ENCODE peak calls at places on chromosome 15, in seven cellular contexts. U is body of pancreas; W is neural progenitor cell; K is CD8-positive, alpha-beta T cell; I is adrenal gland; S is lung; T is GM13976. V is an unnamed sample.

GRCh38 chr15:83243634-83244033 is 36.0 kb upstream of the HDGFL3 start:
- DNase-seq in U (no peak), W (no peak), K (no peak), I (no peak), S (no peak), T (no peak), V (no peak)

GRCh38 chr15:57458255-57458850 is 82.0 kb downstream of the CGNL1 start:
- DNase-seq in U (no peak), W (no peak), K (no peak), I (no peak), S (no peak), T (no peak), V (no peak)

GRCh38 chr15:78112551-78112950 is 18.7 kb downstream of the CIB2 start:
- DNase-seq in U (no peak), W (no peak), K (no peak), I (no peak), S (no peak), T (no peak), V (no peak)

GRCh38 chr15:45642203-45642932 is 7.5 kb downstream of the SQOR start:
- DNase-seq in U (no peak), W (no peak), K (no peak), I (peak), S (no peak), T (no peak), V (no peak)

GRCh38 chr15:48467801-48468200 is 136.6 kb downstream of the DUT start:
- DNase-seq in U (no peak), W (no peak), K (no peak), I (no peak), S (no peak), T (no peak), V (no peak)

GRCh38 chr15:29690765-29691475 is 131.3 kb downstream of the TJP1 start:
- DNase-seq in U (no peak), W (no peak), K (no peak), I (no peak), S (no peak), T (no peak), V (no peak)

GRCh38 chr15:80703965-80704364 is 8.9 kb downstream of the ABHD17C start:
- DNase-seq in U (no peak), W (no peak), K (no peak), I (no peak), S (no peak), T (no peak), V (no peak)

GRCh38 chr15:93088200-93088980 is 621 bp downstream of the RGMA start:
- DNase-seq in U (peak), W (peak), K (no peak), I (no peak), S (no peak), T (peak), V (peak)

GRCh38 chr15:80155001-80155377 is 2.2 kb downstream of the FAH start:
- DNase-seq in U (no peak), W (no peak), K (no peak), I (no peak), S (no peak), T (no peak), V (no peak)

GRCh38 chr15:68383161-68384074 is 48.5 kb downstream of the ITGA11 start:
- DNase-seq in U (peak), W (peak), K (peak), I (peak), S (no peak), T (peak), V (no peak)

GRCh38 chr15:60328852-60329443 is 68.8 kb downstream of the ANXA2 start:
- DNase-seq in U (no peak), W (peak), K (no peak), I (peak), S (no peak), T (peak), V (no peak)

GRCh38 chr15:90320062-90320884 is 31.8 kb upstream of the ZNF774 start:
- DNase-seq in U (peak), W (peak), K (peak), I (peak), S (peak), T (peak), V (peak)

GRCh38 chr15:44194397-44195150 is 497 bp downstream of the FRMD5 start:
- DNase-seq in U (peak), W (no peak), K (peak), I (peak), S (no peak), T (no peak), V (peak)

GRCh38 chr15:90851114-90851513 is 17.3 kb upstream of the FURIN start:
- DNase-seq in U (no peak), W (no peak), K (no peak), I (no peak), S (no peak), T (no peak), V (no peak)

GRCh38 chr15:81330351-81331085 is 6.6 kb upstream of the STARD5 start:
- DNase-seq in U (no peak), W (no peak), K (no peak), I (no peak), S (no peak), T (no peak), V (no peak)

GRCh38 chr15:100311099-100311751 is 30.6 kb downstream of the ADAMTS17 start:
- DNase-seq in U (no peak), W (no peak), K (no peak), I (no peak), S (peak), T (no peak), V (peak)

GRCh38 chr15:85702321-85703230 is 92.1 kb downstream of the KLHL25 start:
- DNase-seq in U (no peak), W (peak), K (no peak), I (no peak), S (no peak), T (no peak), V (no peak)

GRCh38 chr15:34282384-34282783 is 55.2 kb downstream of the SLC12A6 start:
- DNase-seq in U (no peak), W (no peak), K (no peak), I (no peak), S (no peak), T (no peak), V (no peak)

GRCh38 chr15:63503739-63504246 is 600 bp upstream of the USP3 start:
- DNase-seq in U (peak), W (no peak), K (peak), I (peak), S (peak), T (peak), V (peak)

GRCh38 chr15:43237842-43238470 is 17.1 kb upstream of the EPB42 start:
- DNase-seq in U (no peak), W (no peak), K (no peak), I (no peak), S (no peak), T (no peak), V (no peak)

GRCh38 chr15:81642451-81642990 is 268.5 kb upstream of the TMC3 start:
- DNase-seq in U (no peak), W (no peak), K (no peak), I (no peak), S (no peak), T (no peak), V (no peak)

GRCh38 chr15:68817304-68818087 is 3.2 kb downstream of the ANP32A start:
- DNase-seq in U (peak), W (peak), K (peak), I (peak), S (peak), T (peak), V (peak)

GRCh38 chr15:93562752-93563151 is 473.7 kb upstream of the RGMA start:
- DNase-seq in U (no peak), W (no peak), K (no peak), I (no peak), S (no peak), T (no peak), V (no peak)

GRCh38 chr15:31338879-31339557 is 12.4 kb downstream of the KLF13 start:
- DNase-seq in U (peak), W (no peak), K (no peak), I (peak), S (peak), T (peak), V (no peak)

GRCh38 chr15:82832601-82833209 is 23.3 kb downstream of the WHAMM start:
- DNase-seq in U (no peak), W (no peak), K (no peak), I (peak), S (no peak), T (peak), V (no peak)

GRCh38 chr15:60548101-60548500 is 69.2 kb upstream of the ICE2 start:
- DNase-seq in U (no peak), W (no peak), K (no peak), I (no peak), S (no peak), T (peak), V (no peak)

GRCh38 chr15:90851945-90852344 is 16.4 kb upstream of the FURIN start:
- DNase-seq in U (no peak), W (no peak), K (no peak), I (no peak), S (no peak), T (no peak), V (no peak)

GRCh38 chr15:98280576-98280975 is 320.1 kb downstream of the ARRDC4 start:
- DNase-seq in U (no peak), W (no peak), K (no peak), I (no peak), S (no peak), T (no peak), V (no peak)

GRCh38 chr15:25807063-25807462 is 56.1 kb downstream of the ATP10A start:
- DNase-seq in U (no peak), W (no peak), K (no peak), I (no peak), S (no peak), T (no peak), V (no peak)

GRCh38 chr15:61228025-61228901 is 839 bp downstream of the RORA start:
- DNase-seq in U (no peak), W (peak), K (no peak), I (no peak), S (no peak), T (peak), V (peak)

GRCh38 chr15:68623301-68623892 is 44.6 kb downstream of the CORO2B start:
- DNase-seq in U (no peak), W (peak), K (no peak), I (no peak), S (no peak), T (no peak), V (no peak)

GRCh38 chr15:101420232-101420631 is 69.3 kb downstream of the PCSK6 start:
- DNase-seq in U (no peak), W (no peak), K (no peak), I (no peak), S (no peak), T (no peak), V (no peak)

GRCh38 chr15:79970921-79971434 is at the start of gene BCL2A1:
- DNase-seq in U (peak), W (no peak), K (peak), I (peak), S (no peak), T (peak), V (no peak)

DNA sequence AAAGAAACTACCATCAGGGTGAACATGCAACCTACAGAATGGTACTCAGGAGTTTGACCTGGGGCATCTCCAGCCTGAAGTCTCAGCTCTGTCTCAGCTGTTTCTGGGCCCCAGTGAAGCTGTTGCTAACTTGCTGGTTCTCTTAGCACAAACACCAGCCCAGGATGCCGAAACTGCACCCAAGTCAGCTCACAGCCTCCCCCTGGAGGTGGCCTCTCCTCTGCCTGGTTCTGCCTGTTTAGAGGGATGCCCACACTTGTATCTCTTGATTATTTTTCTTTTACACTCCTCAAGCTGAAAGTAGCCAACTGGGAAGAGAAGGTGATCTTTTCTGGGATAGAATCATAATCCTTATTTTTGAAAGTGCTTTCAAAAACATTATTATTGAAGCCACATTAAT is 289.0 kb upstream of the RASGRP1 start:
- DNase-seq in U (no peak), W (peak), K (peak), I (no peak), S (no peak), T (no peak), V (no peak)
- TF ChIP-seq CTCF in U (no peak), W (peak), K (no peak), I (no peak), S (no peak), T (no peak), V (no peak)

GRCh38 chr15:51917493-51917892 is 54.1 kb downstream of the LEO1 start:
- DNase-seq in U (peak), W (peak), K (no peak), I (peak), S (peak), T (no peak), V (no peak)
- TF ChIP-seq CTCF in U (no peak), W (peak), K (no peak), I (no peak), S (peak), T (peak), V (no peak)

GRCh38 chr15:39888809-39889208 is 31.3 kb downstream of the GPR176 start:
- DNase-seq in U (no peak), W (no peak), K (no peak), I (no peak), S (no peak), T (no peak), V (no peak)
- TF ChIP-seq CTCF in U (no peak), W (no peak), K (no peak), I (no peak), S (no peak), T (no peak), V (no peak)

GRCh38 chr15:55318588-55319494 is at the start of the genes PIGB and PIGBOS1:
- DNase-seq in U (peak), W (peak), K (peak), I (peak), S (peak), T (peak), V (peak)
- TF ChIP-seq CTCF in U (no peak), W (peak), K (no peak), I (no peak), S (no peak), T (no peak), V (peak)

GRCh38 chr15:37682304-37682703 is 252.1 kb upstream of the TMCO5A start:
- DNase-seq in U (no peak), W (peak), K (no peak), I (no peak), S (no peak), T (no peak), V (no peak)
- TF ChIP-seq CTCF in U (no peak), W (peak), K (no peak), I (no peak), S (no peak), T (no peak), V (no peak)

GRCh38 chr15:66883322-66883911 is 181.4 kb downstream of the SMAD6 start:
- DNase-seq in U (peak), W (peak), K (no peak), I (peak), S (peak), T (no peak), V (peak)
- TF ChIP-seq CTCF in U (no peak), W (no peak), K (no peak), I (no peak), S (no peak), T (no peak), V (no peak)

GRCh38 chr15:71011503-71012155 is 103.6 kb upstream of the THSD4 start:
- DNase-seq in U (peak), W (peak), K (no peak), I (peak), S (no peak), T (no peak), V (no peak)
- TF ChIP-seq CTCF in U (peak), W (peak), K (no peak), I (peak), S (peak), T (peak), V (no peak)